ENCODE peak calls at places on chromosome 7, in ten cellular contexts. One of them, this sample, is unnamed.

GRCh38 chr7:55060690-55061414 is 42.0 kb downstream of the EGFR start:
- DNase-seq in H9: no peak
- DNase-seq in ovary: no peak
- DNase-seq in body of pancreas: no peak
- DNase-seq in dorsolateral prefrontal cortex: no peak
- DNase-seq in heart left ventricle: no peak
- DNase-seq in H1: no peak
- DNase-seq in cardiac muscle cell: no peak
- DNase-seq in AG04450: no peak
- DNase-seq in heart right ventricle: no peak
- DNase-seq in this sample: no peak

GRCh38 chr7:36272567-36273269 is 116.9 kb upstream of the ANLN start:
- DNase-seq in heart left ventricle: no peak
- DNase-seq in body of pancreas: peak; percentile 84
- DNase-seq in cardiac muscle cell: no peak
- DNase-seq in heart right ventricle: no peak
- DNase-seq in H9: no peak
- DNase-seq in AG04450: no peak
- DNase-seq in ovary: no peak
- DNase-seq in dorsolateral prefrontal cortex: no peak
- DNase-seq in H1: no peak
- DNase-seq in this sample: no peak

GRCh38 chr7:116524609-116525297 is at the start of gene CAV1:
- DNase-seq in heart right ventricle: peak; percentile 93
- DNase-seq in AG04450: peak; percentile 81
- DNase-seq in H1: peak; percentile 76
- DNase-seq in body of pancreas: peak; percentile 70
- DNase-seq in heart left ventricle: peak; percentile 91
- DNase-seq in ovary: peak; percentile 88
- DNase-seq in cardiac muscle cell: peak; percentile 56
- DNase-seq in dorsolateral prefrontal cortex: peak; percentile 46
- DNase-seq in H9: peak; percentile 78
- DNase-seq in this sample: peak; percentile 97

GRCh38 chr7:148458263-148458662 is 132.3 kb upstream of the C7orf33 start:
- DNase-seq in AG04450: no peak
- DNase-seq in H9: no peak
- DNase-seq in heart left ventricle: no peak
- DNase-seq in heart right ventricle: no peak
- DNase-seq in body of pancreas: no peak
- DNase-seq in H1: no peak
- DNase-seq in ovary: no peak
- DNase-seq in dorsolateral prefrontal cortex: no peak
- DNase-seq in cardiac muscle cell: no peak
- DNase-seq in this sample: no peak

GRCh38 chr7:24201221-24201620 is 82.8 kb upstream of the NPY start:
- DNase-seq in AG04450: no peak
- DNase-seq in body of pancreas: no peak
- DNase-seq in H1: no peak
- DNase-seq in cardiac muscle cell: peak; percentile 68
- DNase-seq in heart right ventricle: no peak
- DNase-seq in heart left ventricle: no peak
- DNase-seq in dorsolateral prefrontal cortex: no peak
- DNase-seq in ovary: no peak
- DNase-seq in H9: no peak
- DNase-seq in this sample: no peak

GRCh38 chr7:12111461-12112405 is 99.4 kb upstream of the TMEM106B start:
- DNase-seq in dorsolateral prefrontal cortex: peak; percentile 60
- DNase-seq in body of pancreas: peak; percentile 26
- DNase-seq in ovary: peak; percentile 42
- DNase-seq in H1: peak; percentile 39
- DNase-seq in AG04450: no peak
- DNase-seq in heart left ventricle: no peak
- DNase-seq in H9: peak; percentile 75
- DNase-seq in heart right ventricle: no peak
- DNase-seq in cardiac muscle cell: peak; percentile 55
- DNase-seq in this sample: peak; percentile 60

GRCh38 chr7:23332881-23333612 is 33.9 kb downstream of the MALSU1 start:
- DNase-seq in body of pancreas: peak; percentile 23
- DNase-seq in heart right ventricle: peak; percentile 58
- DNase-seq in AG04450: no peak
- DNase-seq in heart left ventricle: no peak
- DNase-seq in ovary: peak; percentile 53
- DNase-seq in cardiac muscle cell: no peak
- DNase-seq in H1: no peak
- DNase-seq in H9: no peak
- DNase-seq in dorsolateral prefrontal cortex: no peak
- DNase-seq in this sample: no peak

GRCh38 chr7:27166475-27167169 is 1.3 kb upstream of the HOXA9 start:
- DNase-seq in body of pancreas: no peak
- DNase-seq in dorsolateral prefrontal cortex: no peak
- DNase-seq in heart right ventricle: no peak
- DNase-seq in H9: no peak
- DNase-seq in heart left ventricle: peak; percentile 54
- DNase-seq in cardiac muscle cell: no peak
- DNase-seq in ovary: no peak
- DNase-seq in AG04450: no peak
- DNase-seq in H1: no peak
- DNase-seq in this sample: peak; percentile 34

GRCh38 chr7:121604627-121605296 is 208.7 kb upstream of the FAM3C start:
- DNase-seq in body of pancreas: peak; percentile 17
- DNase-seq in heart left ventricle: no peak
- DNase-seq in AG04450: no peak
- DNase-seq in cardiac muscle cell: no peak
- DNase-seq in ovary: no peak
- DNase-seq in H1: no peak
- DNase-seq in H9: no peak
- DNase-seq in dorsolateral prefrontal cortex: no peak
- DNase-seq in heart right ventricle: no peak
- DNase-seq in this sample: no peak

GRCh38 chr7:44060948-44061644 is 4.3 kb downstream of the PGAM2 start:
- DNase-seq in ovary: no peak
- DNase-seq in heart right ventricle: no peak
- DNase-seq in cardiac muscle cell: no peak
- DNase-seq in AG04450: no peak
- DNase-seq in body of pancreas: peak; percentile 7
- DNase-seq in H9: no peak
- DNase-seq in H1: no peak
- DNase-seq in heart left ventricle: peak; percentile 21
- DNase-seq in dorsolateral prefrontal cortex: peak; percentile 29
- DNase-seq in this sample: no peak

GRCh38 chr7:192035-192649 is at the start of gene FAM20C:
- DNase-seq in cardiac muscle cell: peak; percentile 91
- DNase-seq in AG04450: peak; percentile 55
- DNase-seq in H9: peak; percentile 55
- DNase-seq in dorsolateral prefrontal cortex: peak; percentile 82
- DNase-seq in heart left ventricle: peak; percentile 94
- DNase-seq in heart right ventricle: peak; percentile 85
- DNase-seq in ovary: peak; percentile 88
- DNase-seq in body of pancreas: peak; percentile 84
- DNase-seq in H1: no peak
- DNase-seq in this sample: no peak

GRCh38 chr7:96089511-96089910 is 232.4 kb downstream of the SLC25A13 start:
- DNase-seq in heart left ventricle: no peak
- DNase-seq in H1: no peak
- DNase-seq in H9: no peak
- DNase-seq in ovary: no peak
- DNase-seq in heart right ventricle: no peak
- DNase-seq in body of pancreas: no peak
- DNase-seq in cardiac muscle cell: no peak
- DNase-seq in AG04450: no peak
- DNase-seq in dorsolateral prefrontal cortex: no peak
- DNase-seq in this sample: no peak

GRCh38 chr7:35004531-35005096 is 32.7 kb downstream of the DPY19L1 start:
- DNase-seq in ovary: no peak
- DNase-seq in body of pancreas: no peak
- DNase-seq in H1: no peak
- DNase-seq in heart right ventricle: no peak
- DNase-seq in heart left ventricle: no peak
- DNase-seq in AG04450: no peak
- DNase-seq in H9: no peak
- DNase-seq in dorsolateral prefrontal cortex: no peak
- DNase-seq in cardiac muscle cell: no peak
- DNase-seq in this sample: no peak

GRCh38 chr7:66301249-66301648 is 96.1 kb downstream of the TPST1 start:
- DNase-seq in AG04450: no peak
- DNase-seq in body of pancreas: no peak
- DNase-seq in heart left ventricle: no peak
- DNase-seq in H9: no peak
- DNase-seq in H1: no peak
- DNase-seq in cardiac muscle cell: no peak
- DNase-seq in dorsolateral prefrontal cortex: no peak
- DNase-seq in heart right ventricle: no peak
- DNase-seq in ovary: no peak
- DNase-seq in this sample: no peak
- H3K27me3 ChIP-seq in AG04450: no peaks in the 10 kb centered on the region
- H3K27me3 ChIP-seq in body of pancreas: no peaks in the 10 kb centered on the region
- H3K27me3 ChIP-seq in heart left ventricle: no peaks in the 10 kb centered on the region
- H3K27me3 ChIP-seq in H9: no peaks in the 10 kb centered on the region
- H3K27me3 ChIP-seq in H1: no peaks in the 10 kb centered on the region
- H3K27me3 ChIP-seq in cardiac muscle cell: no peaks in the 10 kb centered on the region
- H3K27me3 ChIP-seq in dorsolateral prefrontal cortex: no peaks in the 10 kb centered on the region
- H3K27me3 ChIP-seq in heart right ventricle: no peaks in the 10 kb centered on the region
- H3K27me3 ChIP-seq in ovary: no peaks in the 10 kb centered on the region
- H3K27me3 ChIP-seq in this sample: no peaks in the 10 kb centered on the region

DNA sequence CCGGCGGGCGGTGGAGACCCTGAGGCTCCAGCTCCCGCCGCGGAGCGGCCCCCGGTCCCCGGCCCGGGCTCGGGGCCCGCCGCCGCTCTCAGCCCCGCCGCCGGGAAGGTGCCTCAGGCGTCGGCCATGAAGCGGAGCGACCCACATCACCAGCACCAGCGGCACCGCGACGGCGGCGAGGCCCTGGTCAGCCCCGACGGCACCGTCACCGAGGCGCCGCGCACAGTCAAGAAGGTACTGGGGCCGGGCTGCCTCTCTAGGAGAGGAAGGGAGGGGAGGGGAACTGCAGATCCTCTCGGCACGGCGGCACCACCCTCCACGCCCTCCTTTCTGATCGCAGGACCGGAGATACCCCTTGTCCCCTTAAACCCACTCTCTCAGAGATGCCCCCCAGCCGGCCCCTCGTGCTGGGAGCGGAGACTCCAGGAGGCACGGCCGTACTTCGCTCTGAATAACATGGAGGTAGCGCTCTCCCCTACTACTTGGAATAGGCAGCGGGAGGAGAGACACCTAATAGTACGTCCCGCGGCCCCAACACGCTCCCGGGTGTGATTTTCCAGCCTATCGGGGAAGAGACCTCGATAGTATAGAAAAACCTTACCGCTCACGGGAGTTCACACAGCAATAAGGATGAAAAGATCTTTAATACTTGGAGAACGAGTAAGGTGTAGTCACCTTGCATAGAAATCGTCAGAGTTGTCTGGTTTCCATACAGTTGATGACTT is 538 bp downstream of the AHCYL2 start:
- DNase-seq in cardiac muscle cell: peak; percentile 74
- DNase-seq in heart left ventricle: peak; percentile 74
- DNase-seq in ovary: no peak
- DNase-seq in H9: peak; percentile 59
- DNase-seq in AG04450: no peak
- DNase-seq in heart right ventricle: peak; percentile 23
- DNase-seq in body of pancreas: peak; percentile 52
- DNase-seq in dorsolateral prefrontal cortex: peak; percentile 54
- DNase-seq in H1: no peak
- DNase-seq in this sample: peak; percentile 53
- H3K27ac ChIP-seq in cardiac muscle cell: peak overlapping the region; percentile 65
- H3K27ac ChIP-seq in heart left ventricle: peak overlapping the region; percentile 95
- H3K27ac ChIP-seq in ovary: peak overlapping the region; percentile 78
- H3K27ac ChIP-seq in H9: no peak overlapping the region
- H3K27ac ChIP-seq in AG04450: peak overlapping the region; percentile 31
- H3K27ac ChIP-seq in heart right ventricle: peak overlapping the region; percentile 75
- H3K27ac ChIP-seq in body of pancreas: peak overlapping the region; percentile 99
- H3K27ac ChIP-seq in dorsolateral prefrontal cortex: peak overlapping the region; percentile 79
- H3K27ac ChIP-seq in H1: peak overlapping the region; percentile 50
- H3K27ac ChIP-seq in this sample: peak overlapping the region; percentile 56

DNA sequence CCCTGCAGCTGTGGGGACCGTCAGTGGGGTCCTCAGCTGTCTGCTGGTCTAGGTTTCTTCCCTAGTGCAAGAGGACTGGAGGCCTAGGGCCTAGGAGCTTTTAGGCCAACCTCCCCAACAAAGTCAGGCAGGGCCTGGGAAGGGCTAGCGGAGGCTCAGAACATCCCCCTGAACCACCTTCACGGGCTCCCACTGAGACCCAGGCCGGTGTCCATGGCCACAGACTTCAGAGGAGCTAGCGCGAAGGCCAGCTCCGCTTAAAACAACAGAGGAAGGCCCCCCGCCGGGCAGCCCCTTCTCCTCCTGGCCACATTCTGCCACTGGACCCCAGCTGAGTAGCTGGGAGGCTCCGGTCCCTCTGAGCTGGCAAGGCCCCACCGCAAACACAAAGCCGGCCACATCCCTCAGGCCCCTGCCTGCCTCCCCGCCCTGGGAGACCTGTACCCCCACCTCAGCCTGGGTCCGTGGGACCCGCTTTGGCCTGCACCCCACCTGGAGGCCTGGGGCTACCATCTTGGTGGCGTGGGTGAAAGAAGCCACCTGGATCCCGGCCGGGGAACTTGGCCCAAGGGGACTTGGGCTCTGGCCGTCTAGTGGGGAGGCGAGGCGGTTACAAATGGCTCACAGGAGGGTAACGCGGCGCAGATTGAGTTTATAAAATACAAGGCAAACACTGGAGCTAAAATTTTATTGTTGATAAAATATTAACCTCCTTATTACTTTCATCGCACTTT is 5.4 kb upstream of the UNCX start:
- DNase-seq in ovary: no peak
- DNase-seq in heart left ventricle: no peak
- DNase-seq in AG04450: no peak
- DNase-seq in H1: no peak
- DNase-seq in H9: peak; percentile 55
- DNase-seq in body of pancreas: no peak
- DNase-seq in dorsolateral prefrontal cortex: no peak
- DNase-seq in heart right ventricle: no peak
- DNase-seq in cardiac muscle cell: no peak
- DNase-seq in this sample: no peak
- H3K27me3 ChIP-seq in ovary: peaks cover 13% of the 10 kb centered on the region
- H3K27me3 ChIP-seq in heart left ventricle: peaks cover 100% of the 10 kb centered on the region
- H3K27me3 ChIP-seq in AG04450: peaks cover 86% of the 10 kb centered on the region
- H3K27me3 ChIP-seq in H1: peaks cover 74% of the 10 kb centered on the region
- H3K27me3 ChIP-seq in H9: peaks cover 70% of the 10 kb centered on the region
- H3K27me3 ChIP-seq in body of pancreas: peaks cover 14% of the 10 kb centered on the region
- H3K27me3 ChIP-seq in dorsolateral prefrontal cortex: peaks cover 92% of the 10 kb centered on the region
- H3K27me3 ChIP-seq in heart right ventricle: peaks cover 96% of the 10 kb centered on the region
- H3K27me3 ChIP-seq in cardiac muscle cell: peaks cover 98% of the 10 kb centered on the region
- H3K27me3 ChIP-seq in this sample: peaks cover 94% of the 10 kb centered on the region

GRCh38 chr7:3300651-3301471 is at the start of gene SDK1:
- DNase-seq in dorsolateral prefrontal cortex: peak; percentile 87
- DNase-seq in heart right ventricle: peak; percentile 91
- DNase-seq in AG04450: peak; percentile 61
- DNase-seq in ovary: peak; percentile 95
- DNase-seq in body of pancreas: peak; percentile 93
- DNase-seq in cardiac muscle cell: peak; percentile 95
- DNase-seq in H9: peak; percentile 90
- DNase-seq in heart left ventricle: peak; percentile 96
- DNase-seq in H1: peak; percentile 47
- DNase-seq in this sample: peak; percentile 60
- H3K27ac ChIP-seq in dorsolateral prefrontal cortex: no peak within 1 kb of the TSS
- H3K27ac ChIP-seq in heart right ventricle: no peak within 1 kb of the TSS
- H3K27ac ChIP-seq in AG04450: no peak within 1 kb of the TSS
- H3K27ac ChIP-seq in ovary: peak within 1 kb of the TSS; percentile 57
- H3K27ac ChIP-seq in body of pancreas: peak within 1 kb of the TSS; percentile 68
- H3K27ac ChIP-seq in cardiac muscle cell: no peak within 1 kb of the TSS
- H3K27ac ChIP-seq in H9: no peak within 1 kb of the TSS
- H3K27ac ChIP-seq in heart left ventricle: no peak within 1 kb of the TSS
- H3K27ac ChIP-seq in H1: no peak within 1 kb of the TSS
- H3K27ac ChIP-seq in this sample: no peak within 1 kb of the TSS

This sample was measured in foreskin keratinocyte.